ENCODE peak calls at places on chromosomes 12 and 14, in six cellular contexts. One of them, this sample, is unnamed.
A peak's percentile ranks its signal among the peaks of the same experiment; 100 is the strongest.

GRCh38 chr14:22939684-22940083 is 10.5 kb upstream of the PRMT5 start:
- DNase-seq in BE2C: no peak
- DNase-seq in WTC11: no peak
- DNase-seq in CD8-positive, alpha-beta T cell: no peak
- DNase-seq in cardiac muscle cell: no peak
- DNase-seq in AG04449: no peak
- DNase-seq in this sample: no peak

GRCh38 chr14:54785111-54785777 is 117.4 kb downstream of the GCH1 start:
- DNase-seq in BE2C: no peak
- DNase-seq in WTC11: no peak
- DNase-seq in CD8-positive, alpha-beta T cell: no peak
- DNase-seq in cardiac muscle cell: no peak
- DNase-seq in AG04449: no peak
- DNase-seq in this sample: no peak

GRCh38 chr14:25833341-25834121 is 764.3 kb downstream of the NOVA1 start:
- DNase-seq in BE2C: peak; percentile 12
- DNase-seq in WTC11: peak; percentile 57
- DNase-seq in CD8-positive, alpha-beta T cell: no peak
- DNase-seq in cardiac muscle cell: peak; percentile 73
- DNase-seq in AG04449: no peak
- DNase-seq in this sample: no peak

GRCh38 chr12:93852067-93852466 is 174.9 kb downstream of the CRADD start:
- DNase-seq in BE2C: peak; percentile 25
- DNase-seq in WTC11: no peak
- DNase-seq in CD8-positive, alpha-beta T cell: no peak
- DNase-seq in cardiac muscle cell: no peak
- DNase-seq in AG04449: no peak
- DNase-seq in this sample: no peak

GRCh38 chr14:104326848-104327247 is 188.5 kb downstream of the KIF26A start:
- DNase-seq in BE2C: no peak
- DNase-seq in WTC11: no peak
- DNase-seq in CD8-positive, alpha-beta T cell: no peak
- DNase-seq in cardiac muscle cell: no peak
- DNase-seq in AG04449: no peak
- DNase-seq in this sample: no peak

GRCh38 chr12:68831272-68831671 is 23.3 kb downstream of the MDM2 start:
- DNase-seq in BE2C: peak; percentile 42
- DNase-seq in WTC11: no peak
- DNase-seq in CD8-positive, alpha-beta T cell: no peak
- DNase-seq in cardiac muscle cell: no peak
- DNase-seq in AG04449: no peak
- DNase-seq in this sample: no peak

GRCh38 chr12:47188576-47189441 is 109.0 kb upstream of the AMIGO2 start:
- DNase-seq in BE2C: no peak
- DNase-seq in WTC11: no peak
- DNase-seq in CD8-positive, alpha-beta T cell: no peak
- DNase-seq in cardiac muscle cell: no peak
- DNase-seq in AG04449: peak; percentile 59
- DNase-seq in this sample: no peak

GRCh38 chr12:46266869-46267617 is 1.8 kb downstream of the SLC38A1 start:
- DNase-seq in BE2C: peak; percentile 65
- DNase-seq in WTC11: peak; percentile 63
- DNase-seq in CD8-positive, alpha-beta T cell: peak; percentile 72
- DNase-seq in cardiac muscle cell: peak; percentile 88
- DNase-seq in AG04449: no peak
- DNase-seq in this sample: no peak

GRCh38 chr12:21418403-21418802 is 19.1 kb upstream of the PYROXD1 start:
- DNase-seq in BE2C: no peak
- DNase-seq in WTC11: no peak
- DNase-seq in CD8-positive, alpha-beta T cell: no peak
- DNase-seq in cardiac muscle cell: no peak
- DNase-seq in AG04449: no peak
- DNase-seq in this sample: no peak

GRCh38 chr12:58416211-58416610 is 474.8 kb downstream of the ATP23 start:
- DNase-seq in BE2C: no peak
- DNase-seq in WTC11: no peak
- DNase-seq in CD8-positive, alpha-beta T cell: no peak
- DNase-seq in cardiac muscle cell: no peak
- DNase-seq in AG04449: peak; percentile 69
- DNase-seq in this sample: no peak

GRCh38 chr12:85575115-85576096 is 260.8 kb downstream of the RASSF9 start:
- DNase-seq in BE2C: peak; percentile 51
- DNase-seq in WTC11: peak; percentile 59
- DNase-seq in CD8-positive, alpha-beta T cell: no peak
- DNase-seq in cardiac muscle cell: peak; percentile 64
- DNase-seq in AG04449: no peak
- DNase-seq in this sample: peak; percentile 12
- TF ChIP-seq CTCF in BE2C: peak; percentile 80
- TF ChIP-seq CTCF in WTC11: peak; percentile 50
- TF ChIP-seq CTCF in CD8-positive, alpha-beta T cell: no peak
- TF ChIP-seq CTCF in cardiac muscle cell: peak; percentile 81
- TF ChIP-seq CTCF in AG04449: peak; percentile 60
- TF ChIP-seq CTCF in this sample: peak; percentile 83

DNA sequence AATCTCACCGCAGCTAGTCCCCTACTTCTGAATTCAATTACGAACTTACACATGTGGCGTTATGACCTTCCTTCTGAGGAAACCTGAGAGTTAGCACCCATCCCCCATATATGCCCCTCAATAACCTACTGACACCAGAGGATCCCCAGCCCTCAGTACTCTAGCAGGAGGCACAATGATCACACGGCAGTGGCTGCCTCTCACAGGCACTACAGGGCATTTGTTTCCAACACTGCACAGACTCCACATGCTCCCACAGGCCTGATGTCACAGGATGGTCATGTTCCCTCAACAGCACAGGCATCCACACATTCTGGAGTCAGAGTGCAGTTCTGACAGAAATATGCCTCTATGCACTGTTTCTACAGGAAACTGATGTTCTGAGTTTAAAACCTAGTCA is 17.4 kb downstream of the PPP1CC start:
- DNase-seq in BE2C: no peak
- DNase-seq in WTC11: no peak
- DNase-seq in CD8-positive, alpha-beta T cell: no peak
- DNase-seq in cardiac muscle cell: no peak
- DNase-seq in AG04449: no peak
- DNase-seq in this sample: no peak
- TF ChIP-seq CTCF in BE2C: no peak
- TF ChIP-seq CTCF in WTC11: no peak
- TF ChIP-seq CTCF in CD8-positive, alpha-beta T cell: no peak
- TF ChIP-seq CTCF in cardiac muscle cell: no peak
- TF ChIP-seq CTCF in AG04449: no peak
- TF ChIP-seq CTCF in this sample: no peak

GRCh38 chr14:89013098-89013504 is 188.7 kb downstream of the TTC8 start:
- DNase-seq in BE2C: peak; percentile 75
- DNase-seq in WTC11: peak; percentile 68
- DNase-seq in CD8-positive, alpha-beta T cell: no peak
- DNase-seq in cardiac muscle cell: peak; percentile 11
- DNase-seq in AG04449: no peak
- DNase-seq in this sample: no peak
- TF ChIP-seq CTCF in BE2C: peak; percentile 61
- TF ChIP-seq CTCF in WTC11: no peak
- TF ChIP-seq CTCF in CD8-positive, alpha-beta T cell: no peak
- TF ChIP-seq CTCF in cardiac muscle cell: peak; percentile 39
- TF ChIP-seq CTCF in AG04449: peak; percentile 25
- TF ChIP-seq CTCF in this sample: peak; percentile 20

GRCh38 chr12:49017764-49018281 is 753 bp downstream of the PRKAG1 start:
- DNase-seq in BE2C: no peak
- DNase-seq in WTC11: no peak
- DNase-seq in CD8-positive, alpha-beta T cell: no peak
- DNase-seq in cardiac muscle cell: peak; percentile 47
- DNase-seq in AG04449: no peak
- DNase-seq in this sample: peak; percentile 10

GRCh38 chr12:49012739-49013138 is 5.8 kb downstream of the PRKAG1 start:
- DNase-seq in BE2C: no peak
- DNase-seq in WTC11: no peak
- DNase-seq in CD8-positive, alpha-beta T cell: no peak
- DNase-seq in cardiac muscle cell: no peak
- DNase-seq in AG04449: no peak
- DNase-seq in this sample: no peak

GRCh38 chr12:49013403-49013802 is 5.2 kb downstream of the PRKAG1 start:
- DNase-seq in BE2C: no peak
- DNase-seq in WTC11: no peak
- DNase-seq in CD8-positive, alpha-beta T cell: no peak
- DNase-seq in cardiac muscle cell: no peak
- DNase-seq in AG04449: no peak
- DNase-seq in this sample: no peak

GRCh38 chr12:49018282-49019119 is at the start of gene PRKAG1:
- DNase-seq in BE2C: peak; percentile 98
- DNase-seq in WTC11: peak; percentile 97
- DNase-seq in CD8-positive, alpha-beta T cell: peak; percentile 96
- DNase-seq in cardiac muscle cell: peak; percentile 97
- DNase-seq in AG04449: peak; percentile 77
- DNase-seq in this sample: peak; percentile 92

DNA sequence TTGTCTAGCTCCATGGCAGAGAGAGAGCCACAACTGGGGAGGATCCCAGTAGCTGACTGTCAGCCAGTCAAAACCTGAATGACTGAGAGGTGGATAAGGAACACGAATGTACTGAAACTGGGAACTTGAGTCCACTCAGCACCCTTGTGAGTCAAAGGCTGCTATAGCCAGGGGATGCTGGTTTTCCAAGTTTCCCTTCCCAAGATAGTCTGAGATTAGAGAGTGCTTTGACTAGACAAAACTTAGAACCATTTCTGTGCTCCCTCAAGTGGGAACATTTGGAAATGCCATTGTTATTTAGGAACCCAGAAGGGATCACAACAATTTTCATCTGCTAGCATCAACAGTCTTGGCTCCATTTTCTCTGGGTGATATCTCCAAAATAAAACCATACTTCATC is 4.0 kb downstream of the PRKAG1 start:
- DNase-seq in BE2C: no peak
- DNase-seq in WTC11: no peak
- DNase-seq in CD8-positive, alpha-beta T cell: no peak
- DNase-seq in cardiac muscle cell: peak; percentile 12
- DNase-seq in AG04449: no peak
- DNase-seq in this sample: no peak
- TF ChIP-seq CTCF in BE2C: peak; percentile 37
- TF ChIP-seq CTCF in WTC11: no peak
- TF ChIP-seq CTCF in CD8-positive, alpha-beta T cell: no peak
- TF ChIP-seq CTCF in cardiac muscle cell: peak; percentile 47
- TF ChIP-seq CTCF in AG04449: peak; percentile 33
- TF ChIP-seq CTCF in this sample: peak; percentile 42

GRCh38 chr14:43005807-43006206 is 1399.1 kb downstream of the LRFN5 start:
- DNase-seq in BE2C: no peak
- DNase-seq in WTC11: no peak
- DNase-seq in CD8-positive, alpha-beta T cell: no peak
- DNase-seq in cardiac muscle cell: no peak
- DNase-seq in AG04449: no peak
- DNase-seq in this sample: no peak
- TF ChIP-seq CTCF in BE2C: no peak
- TF ChIP-seq CTCF in WTC11: no peak
- TF ChIP-seq CTCF in CD8-positive, alpha-beta T cell: no peak
- TF ChIP-seq CTCF in cardiac muscle cell: no peak
- TF ChIP-seq CTCF in AG04449: peak; percentile 7
- TF ChIP-seq CTCF in this sample: no peak

This sample was measured in D721Med.